ENCODE peak calls at places on chromosome 10, in seven cellular contexts. F, N, S, O, T, W and Q are unnamed samples.

GRCh38 chr10:123507298-123507697 is 158.9 kb upstream of the GPR26 start:
- DNase-seq in F (no peak), N (no peak), S (no peak), O (no peak), T (no peak), W (no peak), Q (no peak)

GRCh38 chr10:8424555-8425201 is 370.2 kb downstream of the GATA3 start:
- DNase-seq in F (no peak), N (peak), S (no peak), O (no peak), T (no peak), W (no peak), Q (no peak)

GRCh38 chr10:7787857-7788639 is at the start of the genes ATP5F1C and KIN:
- DNase-seq in F (peak), N (peak), S (peak), O (peak), T (peak), W (peak), Q (peak)

GRCh38 chr10:93573051-93573909 is 6.8 kb downstream of the FFAR4 start:
- DNase-seq in F (no peak), N (no peak), S (no peak), O (no peak), T (no peak), W (no peak), Q (no peak)

GRCh38 chr10:118840071-118840775 is 85.5 kb upstream of the CACUL1 start:
- DNase-seq in F (no peak), N (peak), S (peak), O (no peak), T (no peak), W (peak), Q (peak)

GRCh38 chr10:16520900-16521299 is 779 bp downstream of the C1QL3 start:
- DNase-seq in F (no peak), N (peak), S (no peak), O (peak), T (no peak), W (peak), Q (peak)

GRCh38 chr10:22503315-22504090 is 158.2 kb downstream of the SPAG6 start:
- DNase-seq in F (no peak), N (no peak), S (no peak), O (no peak), T (peak), W (no peak), Q (no peak)

GRCh38 chr10:113060221-113061053 is 110.4 kb downstream of the TCF7L2 start:
- DNase-seq in F (no peak), N (peak), S (no peak), O (no peak), T (no peak), W (no peak), Q (peak)

GRCh38 chr10:14742815-14743214 is 31.9 kb downstream of the FAM107B start:
- DNase-seq in F (peak), N (no peak), S (no peak), O (peak), T (no peak), W (no peak), Q (no peak)

GRCh38 chr10:77859865-77860282 is 66.7 kb downstream of the DLG5 start:
- DNase-seq in F (no peak), N (no peak), S (no peak), O (no peak), T (no peak), W (no peak), Q (no peak)

GRCh38 chr10:131090761-131091661 is 220.5 kb downstream of the TCERG1L start:
- DNase-seq in F (no peak), N (no peak), S (no peak), O (no peak), T (no peak), W (no peak), Q (no peak)

GRCh38 chr10:72334832-72335393 is 19.8 kb downstream of the DNAJB12 start:
- DNase-seq in F (peak), N (peak), S (peak), O (peak), T (no peak), W (peak), Q (peak)

GRCh38 chr10:44460499-44460898 is 75.6 kb upstream of the CXCL12 start:
- DNase-seq in F (no peak), N (peak), S (no peak), O (no peak), T (no peak), W (peak), Q (peak)

GRCh38 chr10:100101526-100102076 is 19.9 kb upstream of the CPN1 start:
- DNase-seq in F (no peak), N (peak), S (no peak), O (no peak), T (no peak), W (peak), Q (peak)

GRCh38 chr10:128046156-128046933 is 79.9 kb downstream of the MKI67 start:
- DNase-seq in F (no peak), N (no peak), S (no peak), O (no peak), T (no peak), W (no peak), Q (no peak)

GRCh38 chr10:70106958-70107791 is 25.4 kb downstream of the AIFM2 start:
- DNase-seq in F (no peak), N (no peak), S (no peak), O (peak), T (no peak), W (no peak), Q (peak)

GRCh38 chr10:3126741-3127342 is 45.7 kb downstream of the PITRM1 start:
- DNase-seq in F (no peak), N (no peak), S (no peak), O (no peak), T (no peak), W (no peak), Q (no peak)

GRCh38 chr10:34748357-34748756 is 66.7 kb downstream of the PARD3 start:
- DNase-seq in F (no peak), N (no peak), S (no peak), O (no peak), T (no peak), W (no peak), Q (no peak)

GRCh38 chr10:112658465-112658864 is 211.4 kb downstream of the VTI1A start:
- DNase-seq in F (no peak), N (no peak), S (no peak), O (no peak), T (no peak), W (no peak), Q (no peak)

GRCh38 chr10:2978111-2978510 is 89.2 kb upstream of the PFKP start:
- DNase-seq in F (no peak), N (peak), S (no peak), O (peak), T (peak), W (peak), Q (peak)

GRCh38 chr10:93313798-93314197 is 168.3 kb downstream of the MYOF start:
- DNase-seq in F (no peak), N (peak), S (peak), O (no peak), T (no peak), W (no peak), Q (peak)

GRCh38 chr10:32950457-32951109 is 7.4 kb downstream of the ITGB1 start:
- DNase-seq in F (no peak), N (no peak), S (no peak), O (no peak), T (no peak), W (no peak), Q (no peak)

GRCh38 chr10:50326757-50327701 is 75.7 kb upstream of the ASAH2 start:
- DNase-seq in F (no peak), N (peak), S (peak), O (no peak), T (no peak), W (peak), Q (peak)

GRCh38 chr10:15084502-15084922 is 4.1 kb downstream of the ACBD7 start:
- DNase-seq in F (no peak), N (peak), S (peak), O (peak), T (peak), W (peak), Q (peak)

GRCh38 chr10:131648386-131649020 is 252.3 kb upstream of the PPP2R2D start:
- DNase-seq in F (no peak), N (no peak), S (no peak), O (no peak), T (no peak), W (no peak), Q (no peak)

GRCh38 chr10:14891151-14891550 is 12.5 kb downstream of the SUV39H2 start:
- DNase-seq in F (no peak), N (no peak), S (no peak), O (no peak), T (no peak), W (no peak), Q (no peak)

GRCh38 chr10:63825111-63825510 is 303.9 kb downstream of the REEP3 start:
- DNase-seq in F (no peak), N (no peak), S (peak), O (no peak), T (no peak), W (peak), Q (peak)

GRCh38 chr10:88092975-88093374 is 229.6 kb downstream of the PTEN start:
- DNase-seq in F (no peak), N (no peak), S (no peak), O (no peak), T (no peak), W (no peak), Q (no peak)

GRCh38 chr10:29243750-29244149 is 45.1 kb upstream of the LYZL1 start:
- DNase-seq in F (no peak), N (no peak), S (no peak), O (peak), T (no peak), W (peak), Q (no peak)

GRCh38 chr10:28089467-28089866 is 90.6 kb upstream of the ODAD2 start:
- DNase-seq in F (no peak), N (peak), S (peak), O (no peak), T (no peak), W (peak), Q (peak)

GRCh38 chr10:45008524-45009161 is 7.9 kb downstream of the ZNF22 start:
- DNase-seq in F (no peak), N (peak), S (peak), O (peak), T (peak), W (peak), Q (peak)

GRCh38 chr10:87603769-87604168 is 55.9 kb upstream of the PAPSS2 start:
- DNase-seq in F (no peak), N (no peak), S (no peak), O (no peak), T (no peak), W (peak), Q (no peak)

DNA sequence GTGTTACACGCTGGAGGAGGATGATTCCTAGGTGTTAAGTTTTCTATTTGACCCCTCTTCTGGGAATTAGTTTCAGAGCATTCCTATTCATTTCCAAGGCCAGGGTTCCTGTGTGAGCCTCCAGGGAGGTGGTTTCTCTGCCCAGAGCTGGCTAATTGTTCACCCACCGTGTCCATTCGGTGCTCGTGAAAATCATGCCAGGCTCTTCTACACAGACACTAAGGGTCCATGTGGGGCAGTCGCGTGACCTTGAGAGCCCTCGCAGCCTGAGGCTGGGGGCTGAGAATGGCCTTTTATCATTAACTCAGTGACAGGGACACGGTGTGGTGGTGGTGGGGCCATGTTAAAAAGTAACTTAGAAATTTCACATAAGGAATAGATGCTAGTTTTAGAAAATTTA is 83.7 kb downstream of the EMX2 start:
- DNase-seq in F (no peak), N (no peak), S (no peak), O (no peak), T (no peak), W (no peak), Q (no peak)
- TF ChIP-seq CTCF in F (no peak), N (no peak), S (no peak), O (no peak), T (no peak), W (no peak), Q (no peak)

DNA sequence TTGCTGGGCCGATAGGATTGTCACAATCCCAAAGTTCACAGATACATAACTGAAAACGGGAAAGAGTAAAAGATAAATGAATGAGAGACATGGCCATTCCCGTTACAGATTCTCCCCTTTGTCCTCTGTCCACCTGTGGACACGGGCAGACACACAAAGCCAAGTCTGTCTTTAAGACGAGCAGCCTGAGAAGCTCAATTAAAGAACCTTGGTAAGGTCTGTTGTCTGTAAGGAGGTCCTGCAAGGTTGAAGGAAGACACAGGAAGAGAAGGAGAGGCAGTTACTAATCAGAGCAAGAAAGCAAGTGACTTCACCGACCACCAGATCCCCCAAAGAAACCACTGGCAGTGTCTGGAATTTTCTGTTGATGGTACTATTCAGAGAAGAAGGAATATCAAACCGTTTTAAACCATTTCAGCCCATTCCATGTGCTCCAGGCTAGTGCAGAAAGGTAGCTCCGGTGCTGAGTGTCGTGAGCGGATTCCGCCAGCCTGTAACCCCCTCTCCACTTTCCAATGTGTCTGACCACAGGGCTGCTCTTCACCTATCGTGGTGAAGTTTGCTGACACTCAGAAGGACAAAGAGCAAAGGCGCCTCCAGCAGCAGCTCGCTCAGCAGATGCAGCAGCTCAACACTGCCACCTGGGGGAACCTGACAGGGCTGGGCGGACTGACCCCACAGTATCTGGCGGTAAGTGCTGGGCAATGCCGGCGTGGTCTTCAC is 252.6 kb downstream of the CELF2 start:
- DNase-seq in F (peak), N (peak), S (peak), O (peak), T (peak), W (peak), Q (peak)
- H3K4me3 ChIP-seq in F (peak), N (no peak), S (no peak), O (no peak), T (no peak), W (no peak), Q (no peak)

DNA sequence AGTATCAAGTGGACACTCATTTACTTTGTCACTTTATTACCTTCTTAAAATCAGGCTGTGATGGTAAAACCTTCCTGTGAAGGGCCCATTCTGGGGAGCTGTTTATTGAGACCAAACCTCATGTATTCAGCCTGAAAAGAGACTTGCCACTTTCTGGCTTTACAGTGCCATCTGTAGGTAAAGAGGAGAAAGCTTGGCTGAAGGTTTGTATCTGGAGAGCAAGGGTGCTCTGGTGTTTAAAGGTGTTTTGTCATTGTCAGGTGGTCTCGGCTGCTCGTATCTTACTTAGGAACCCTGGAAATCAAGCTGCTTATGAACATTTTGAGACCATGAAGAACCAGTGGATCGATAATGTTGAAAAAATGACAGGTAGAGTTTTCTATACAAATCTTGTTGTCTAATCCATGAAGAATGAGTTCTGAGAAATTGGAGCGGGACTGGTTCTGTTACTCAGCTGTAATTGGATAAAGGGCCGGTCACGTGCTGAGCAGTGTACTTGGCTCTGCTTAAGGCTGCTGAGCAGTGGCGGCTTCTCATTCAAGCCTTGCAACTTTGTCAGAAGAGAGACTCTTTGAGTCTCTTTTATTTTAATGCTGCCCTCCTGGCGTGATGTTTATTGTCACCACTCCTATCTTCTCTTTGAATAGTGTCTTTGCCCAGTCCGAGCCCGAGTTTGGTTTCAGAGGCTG is 46.9 kb downstream of the AP3M1 start:
- DNase-seq in F (no peak), N (peak), S (peak), O (peak), T (peak), W (peak), Q (peak)
- TF ChIP-seq CTCF in F (peak), N (peak), S (peak), O (peak), T (peak), W (peak), Q (peak)

GRCh38 chr10:132783865-132784581 is 1.9 kb downstream of the NKX6-2 start:
- DNase-seq in F (no peak), N (no peak), S (no peak), O (peak), T (no peak), W (no peak), Q (no peak)

GRCh38 chr10:132781556-132781955 is 4.4 kb downstream of the NKX6-2 start:
- DNase-seq in F (no peak), N (no peak), S (no peak), O (no peak), T (no peak), W (no peak), Q (no peak)

GRCh38 chr10:132785433-132786278 is at the start of gene NKX6-2:
- DNase-seq in F (no peak), N (peak), S (no peak), O (peak), T (no peak), W (peak), Q (no peak)

GRCh38 chr10:132784582-132785432 is 1.1 kb downstream of the NKX6-2 start:
- DNase-seq in F (no peak), N (no peak), S (no peak), O (peak), T (no peak), W (peak), Q (no peak)

GRCh38 chr10:132783165-132783736 is 2.7 kb downstream of the NKX6-2 start:
- DNase-seq in F (no peak), N (no peak), S (no peak), O (no peak), T (no peak), W (no peak), Q (no peak)
- H3K4me3 ChIP-seq in F (no peak), N (no peak), S (no peak), O (no peak), T (no peak), W (no peak), Q (no peak)

GRCh38 chr10:96287392-96288105 is 16.2 kb upstream of the BLNK start:
- DNase-seq in F (peak), N (peak), S (no peak), O (no peak), T (no peak), W (peak), Q (peak)
- TF ChIP-seq CTCF in F (peak), N (no peak), S (no peak), O (no peak), T (no peak), W (no peak), Q (no peak)

GRCh38 chr10:97648557-97649404 is 8.3 kb downstream of the PI4K2A start:
- DNase-seq in F (peak), N (peak), S (peak), O (peak), T (peak), W (peak), Q (peak)
- H3K4me3 ChIP-seq in F (no peak), N (no peak), S (no peak), O (peak), T (no peak), W (no peak), Q (no peak)